ENCODE peak calls at places on chromosomes 5 and 9, in five cellular contexts. T is H9, B is breast epithelium, K is mammary epithelial cell, S is GM20000. H is an unnamed sample.
A peak's percentile ranks its signal among the peaks of the same experiment; 100 is the strongest.

GRCh38 chr9:36974731-36975130 is 59.3 kb downstream of the PAX5 start:
- DNase-seq in B (no peak), S (no peak), T (peak; percentile 33), K (no peak), H (no peak)

GRCh38 chr5:129963359-129963758 is 59.1 kb downstream of the CHSY3 start:
- DNase-seq in K (peak; percentile 66), B (no peak), S (no peak), T (no peak), H (peak; percentile 70)

GRCh38 chr9:24293391-24293790 is 252.3 kb downstream of the IZUMO3 start:
- DNase-seq in K (no peak), S (no peak), T (peak; percentile 35), B (no peak), H (no peak)

GRCh38 chr9:84839538-84839937 is 170.0 kb downstream of the NTRK2 start:
- DNase-seq in K (peak; percentile 52), T (no peak), S (no peak), B (no peak), H (peak; percentile 66)

GRCh38 chr5:101288633-101289032 is 385.6 kb upstream of the ST8SIA4 start:
- DNase-seq in S (no peak), T (no peak), B (no peak), K (no peak), H (no peak)

GRCh38 chr9:36872641-36873040 is 161.4 kb downstream of the PAX5 start:
- DNase-seq in B (no peak), S (no peak), T (no peak), K (no peak), H (no peak)

GRCh38 chr5:61333351-61334223 is 1.5 kb downstream of the ZSWIM6 start:
- DNase-seq in S (peak; percentile 63), K (peak; percentile 47), B (no peak), T (no peak), H (no peak)

GRCh38 chr5:14767942-14768837 is 103.4 kb downstream of the ANKH start:
- DNase-seq in B (no peak), T (no peak), K (no peak), S (peak; percentile 11), H (no peak)

GRCh38 chr5:96344678-96345612 is 88.1 kb downstream of the PCSK1 start:
- DNase-seq in K (peak; percentile 49), T (no peak), S (peak; percentile 52), B (no peak), H (no peak)

GRCh38 chr5:66417681-66418248 is 178.4 kb upstream of the MAST4 start:
- DNase-seq in B (no peak), K (no peak), S (no peak), T (no peak), H (no peak)

GRCh38 chr5:160185954-160186353 is 43.4 kb upstream of the FABP6 start:
- DNase-seq in B (no peak), S (no peak), T (no peak), K (no peak), H (no peak)

GRCh38 chr5:76765249-76765648 is 49.3 kb downstream of the F2R start:
- DNase-seq in K (no peak), B (no peak), S (no peak), T (no peak), H (no peak)

DNA sequence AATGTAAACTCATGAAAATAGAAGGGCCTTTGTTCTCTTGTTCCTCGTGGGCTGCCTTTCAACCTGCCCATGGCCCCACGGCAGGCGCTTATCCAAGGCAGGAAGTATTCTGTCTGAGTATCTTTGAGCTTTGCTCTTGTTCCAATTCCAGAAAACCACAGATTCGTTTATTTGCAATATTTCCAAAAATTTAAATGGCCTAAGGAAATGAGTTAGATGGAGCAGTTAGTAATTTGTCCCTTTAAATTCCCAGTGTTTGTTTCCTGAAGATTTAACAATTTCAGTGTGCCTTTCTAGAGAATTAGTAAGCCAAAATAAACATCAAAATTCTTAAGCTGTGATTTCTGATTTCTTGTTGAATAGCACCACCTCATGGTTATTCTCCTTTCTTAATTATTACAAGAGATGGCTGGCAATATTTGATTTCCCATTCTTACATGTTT is 299.4 kb upstream of the RASA1 start:
- DNase-seq in T (no peak), S (peak; percentile 5), B (no peak), K (peak; percentile 21), H (no peak)
- TF ChIP-seq CTCF in T (peak; percentile 68), S (no peak), B (peak; percentile 32), K (peak; percentile 38), H (peak; percentile 65)

GRCh38 chr5:24367211-24367610 is 277.6 kb downstream of the CDH10 start:
- DNase-seq in T (no peak), K (no peak), S (no peak), B (no peak), H (no peak)

GRCh38 chr5:24363789-24364534 is 280.8 kb downstream of the CDH10 start:
- DNase-seq in T (no peak), S (no peak), B (no peak), K (no peak), H (peak; percentile 69)

GRCh38 chr5:24364711-24365110 is 280.1 kb downstream of the CDH10 start:
- DNase-seq in K (no peak), S (no peak), B (no peak), T (no peak), H (no peak)

GRCh38 chr5:24365406-24365805 is 279.4 kb downstream of the CDH10 start:
- DNase-seq in T (no peak), B (no peak), K (no peak), S (no peak), H (no peak)

GRCh38 chr5:24368121-24368520 is 276.7 kb downstream of the CDH10 start:
- DNase-seq in B (no peak), T (no peak), K (no peak), S (no peak), H (no peak)
- TF ChIP-seq CTCF in B (no peak), T (peak; percentile 52), K (peak; percentile 10), S (no peak), H (no peak)

DNA sequence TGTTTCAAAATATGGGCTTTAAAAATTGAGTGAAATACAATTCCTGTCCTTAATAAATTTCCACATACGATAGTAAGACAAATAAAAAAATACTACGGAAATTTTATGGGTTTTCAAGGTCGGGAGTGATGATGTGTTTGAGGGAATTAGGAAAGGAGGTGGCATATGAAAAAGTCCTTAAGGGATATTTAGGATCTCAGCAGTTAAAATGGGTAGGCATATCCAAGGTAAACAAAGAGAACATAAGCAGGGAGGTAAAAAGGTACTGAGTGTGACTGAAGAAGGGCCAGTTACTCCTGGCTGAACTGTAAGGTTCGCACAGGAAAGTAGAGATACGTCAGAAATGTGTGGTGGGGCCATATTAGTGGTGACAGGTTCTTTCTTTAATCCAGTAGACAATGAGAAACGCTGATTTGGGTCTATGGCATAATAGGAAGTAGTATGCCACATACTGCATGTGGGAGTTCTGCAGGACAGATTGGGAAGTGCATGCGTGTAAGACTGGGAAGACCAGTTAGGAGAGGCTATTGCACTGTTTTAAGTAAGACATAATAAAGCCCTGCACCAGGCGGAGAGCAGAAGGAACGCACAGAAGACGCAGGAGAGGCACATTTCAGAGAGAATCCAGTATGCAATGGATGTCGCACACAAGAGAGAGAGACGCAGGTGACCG is 932 bp upstream of the HMGCR start:
- DNase-seq in B (no peak), T (no peak), K (peak; percentile 78), S (peak; percentile 56), H (peak; percentile 71)
- TF ChIP-seq CTCF in B (peak; percentile 68), T (peak; percentile 42), K (peak; percentile 61), S (no peak), H (peak; percentile 25)

DNA sequence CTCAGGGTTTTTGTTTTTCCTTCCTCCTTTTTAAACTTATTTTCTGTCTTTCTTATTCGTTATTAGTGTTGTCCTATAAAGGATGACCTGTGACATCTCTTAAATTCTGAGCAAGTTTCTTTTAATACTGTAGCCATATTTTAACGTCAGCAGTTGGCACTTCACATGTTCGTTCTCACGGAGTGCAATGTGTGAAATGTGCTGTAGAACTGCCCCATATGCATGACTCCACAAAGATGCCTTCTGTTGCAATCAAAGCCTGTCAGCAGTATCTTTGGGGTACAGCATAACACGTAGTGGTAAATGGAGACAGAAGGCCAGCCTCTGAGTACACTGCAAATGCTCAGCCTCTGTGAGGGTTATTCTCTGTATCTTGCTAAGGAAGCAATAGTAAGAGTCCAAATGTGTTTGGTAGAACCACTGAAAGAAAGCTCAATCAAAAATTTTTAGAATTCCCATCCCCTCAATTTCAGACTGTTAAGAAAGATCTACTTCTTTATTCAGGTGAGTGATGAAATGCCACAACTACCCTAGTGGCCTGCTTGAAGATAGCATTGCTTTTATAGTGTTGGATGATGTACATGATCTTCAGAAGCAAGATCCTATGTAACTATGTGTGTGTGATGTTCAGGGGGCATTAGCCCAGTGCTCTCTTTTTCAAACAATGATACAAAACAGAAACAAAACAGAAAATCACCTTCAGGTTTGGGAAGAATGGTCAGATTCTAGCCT is 277.7 kb downstream of the TMEM167A start:
- DNase-seq in B (no peak), S (no peak), T (no peak), K (no peak), H (no peak)
- TF ChIP-seq CTCF in B (no peak), S (no peak), T (peak; percentile 51), K (no peak), H (no peak)

GRCh38 chr5:1824109-1824821 is 23.1 kb downstream of the NDUFS6 start:
- DNase-seq in T (no peak), K (no peak), B (no peak), S (no peak), H (no peak)
- TF ChIP-seq CTCF in T (peak; percentile 59), K (no peak), B (no peak), S (no peak), H (no peak)